ENCODE peak calls at places on chromosomes 12 and 14, in six cellular contexts. One of them, this sample, is unnamed. For H3K9me3, the result is how much of the 10 kb centered on the place peaks cover.

GRCh38 chr12:113203852-113204760 is 17.2 kb upstream of the TPCN1 start:
- DNase-seq in IMR-90: no peak
- DNase-seq in upper lobe of right lung: no peak
- DNase-seq in right lobe of liver: no peak
- DNase-seq in mucosa of descending colon: peak
- DNase-seq in heart left ventricle: no peak
- DNase-seq in this sample: peak

GRCh38 chr12:32125455-32126084 is 18.9 kb downstream of the BICD1 start:
- DNase-seq in IMR-90: peak
- DNase-seq in heart left ventricle: no peak
- DNase-seq in upper lobe of right lung: no peak
- DNase-seq in right lobe of liver: no peak
- DNase-seq in mucosa of descending colon: no peak
- DNase-seq in this sample: no peak

GRCh38 chr12:109597414-109597794 is 23.8 kb downstream of the MVK start:
- DNase-seq in right lobe of liver: no peak
- DNase-seq in IMR-90: no peak
- DNase-seq in upper lobe of right lung: no peak
- DNase-seq in mucosa of descending colon: no peak
- DNase-seq in heart left ventricle: no peak
- DNase-seq in this sample: no peak

GRCh38 chr12:120836119-120836684 is 68.0 kb downstream of the SPPL3 start:
- DNase-seq in mucosa of descending colon: no peak
- DNase-seq in IMR-90: no peak
- DNase-seq in right lobe of liver: no peak
- DNase-seq in upper lobe of right lung: no peak
- DNase-seq in heart left ventricle: no peak
- DNase-seq in this sample: no peak

GRCh38 chr12:129961111-129961510 is 57.3 kb upstream of the TMEM132D start:
- DNase-seq in mucosa of descending colon: no peak
- DNase-seq in right lobe of liver: no peak
- DNase-seq in IMR-90: no peak
- DNase-seq in heart left ventricle: no peak
- DNase-seq in upper lobe of right lung: no peak
- DNase-seq in this sample: no peak

GRCh38 chr12:5018677-5019076 is 25.0 kb upstream of the KCNA5 start:
- DNase-seq in mucosa of descending colon: no peak
- DNase-seq in IMR-90: no peak
- DNase-seq in heart left ventricle: no peak
- DNase-seq in right lobe of liver: no peak
- DNase-seq in upper lobe of right lung: no peak
- DNase-seq in this sample: no peak

GRCh38 chr14:32203928-32204357 is 874 bp upstream of the RNU6-8 start:
- DNase-seq in upper lobe of right lung: no peak
- DNase-seq in IMR-90: no peak
- DNase-seq in right lobe of liver: peak
- DNase-seq in heart left ventricle: peak
- DNase-seq in mucosa of descending colon: peak
- DNase-seq in this sample: no peak

GRCh38 chr12:54471793-54472192 is 1.6 kb downstream of the GTSF1 start:
- DNase-seq in upper lobe of right lung: no peak
- DNase-seq in heart left ventricle: no peak
- DNase-seq in IMR-90: no peak
- DNase-seq in mucosa of descending colon: no peak
- DNase-seq in right lobe of liver: no peak
- DNase-seq in this sample: no peak

GRCh38 chr14:32329146-32329545 is at the start of gene AKAP6:
- DNase-seq in IMR-90: no peak
- DNase-seq in mucosa of descending colon: no peak
- DNase-seq in upper lobe of right lung: no peak
- DNase-seq in heart left ventricle: no peak
- DNase-seq in right lobe of liver: no peak
- DNase-seq in this sample: no peak

GRCh38 chr14:65501328-65501727 is 88.8 kb downstream of the FUT8 start:
- DNase-seq in IMR-90: no peak
- DNase-seq in mucosa of descending colon: no peak
- DNase-seq in heart left ventricle: no peak
- DNase-seq in upper lobe of right lung: no peak
- DNase-seq in right lobe of liver: no peak
- DNase-seq in this sample: no peak

GRCh38 chr12:50085615-50085928 is 430 bp downstream of the SMARCD1 start:
- DNase-seq in mucosa of descending colon: no peak
- DNase-seq in IMR-90: no peak
- DNase-seq in heart left ventricle: no peak
- DNase-seq in right lobe of liver: no peak
- DNase-seq in upper lobe of right lung: no peak
- DNase-seq in this sample: no peak

DNA sequence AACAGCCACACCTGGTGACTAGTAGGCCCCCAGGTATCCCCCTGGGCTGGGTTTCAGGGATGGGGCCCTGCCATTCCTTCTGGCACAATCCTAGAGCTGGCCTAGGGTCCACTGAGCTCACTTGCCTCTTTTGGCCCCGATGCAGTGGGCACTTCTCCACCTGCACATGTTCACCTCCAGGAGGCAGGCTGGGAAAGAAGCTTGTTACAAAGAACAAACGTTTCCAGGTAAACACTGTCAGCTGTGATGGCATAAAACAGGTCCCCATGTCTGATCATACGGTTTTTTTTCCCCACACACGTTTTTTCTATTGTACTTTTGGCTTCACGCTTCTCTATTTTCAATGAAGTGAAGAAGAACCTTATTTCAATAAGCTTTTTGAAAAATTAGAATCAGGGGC is 15.8 kb upstream of the HVCN1 start:
- DNase-seq in heart left ventricle: no peak
- DNase-seq in IMR-90: no peak
- DNase-seq in mucosa of descending colon: no peak
- DNase-seq in right lobe of liver: no peak
- DNase-seq in upper lobe of right lung: no peak
- DNase-seq in this sample: no peak
- TF ChIP-seq CTCF in heart left ventricle: no peak
- TF ChIP-seq CTCF in IMR-90: no peak
- TF ChIP-seq CTCF in mucosa of descending colon: no peak
- TF ChIP-seq CTCF in right lobe of liver: peak
- TF ChIP-seq CTCF in upper lobe of right lung: no peak
- TF ChIP-seq CTCF in this sample: no peak

GRCh38 chr12:46256942-46257341 is 11.9 kb downstream of the SLC38A1 start:
- DNase-seq in right lobe of liver: no peak
- DNase-seq in upper lobe of right lung: no peak
- DNase-seq in IMR-90: no peak
- DNase-seq in heart left ventricle: no peak
- DNase-seq in mucosa of descending colon: no peak
- DNase-seq in this sample: no peak
- H3K9me3 ChIP-seq in right lobe of liver: under half
- H3K9me3 ChIP-seq in upper lobe of right lung: under half
- H3K9me3 ChIP-seq in IMR-90: under half
- H3K9me3 ChIP-seq in heart left ventricle: under half
- H3K9me3 ChIP-seq in mucosa of descending colon: under half
- H3K9me3 ChIP-seq in this sample: under half

DNA sequence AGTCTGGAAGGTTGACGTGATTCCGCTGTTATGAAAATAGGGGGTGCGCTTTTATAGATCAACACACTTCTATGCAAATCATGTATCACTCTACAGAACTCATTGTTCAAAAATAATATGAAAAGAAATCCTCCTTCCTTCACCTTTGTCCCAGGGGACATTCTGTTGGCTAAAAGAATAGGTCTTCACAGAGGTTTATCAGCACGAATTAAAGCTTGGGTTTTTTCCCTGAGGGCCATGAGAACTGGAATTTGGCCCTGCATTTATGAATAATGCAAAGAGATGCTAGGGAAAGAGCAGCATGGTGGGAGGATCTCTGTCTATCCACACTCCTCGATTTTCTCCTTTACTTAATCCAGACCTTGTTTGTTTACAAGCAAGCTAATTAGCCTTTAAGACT is 16.2 kb upstream of the CRADD start:
- DNase-seq in right lobe of liver: no peak
- DNase-seq in upper lobe of right lung: no peak
- DNase-seq in heart left ventricle: no peak
- DNase-seq in mucosa of descending colon: no peak
- DNase-seq in IMR-90: no peak
- DNase-seq in this sample: no peak
- TF ChIP-seq CTCF in right lobe of liver: no peak
- TF ChIP-seq CTCF in upper lobe of right lung: no peak
- TF ChIP-seq CTCF in heart left ventricle: no peak
- TF ChIP-seq CTCF in mucosa of descending colon: no peak
- TF ChIP-seq CTCF in IMR-90: no peak
- TF ChIP-seq CTCF in this sample: no peak

GRCh38 chr14:105938959-105939358 is 412.6 kb downstream of the TMEM121 start:
- DNase-seq in upper lobe of right lung: no peak
- DNase-seq in heart left ventricle: no peak
- DNase-seq in IMR-90: no peak
- DNase-seq in mucosa of descending colon: no peak
- DNase-seq in right lobe of liver: no peak
- DNase-seq in this sample: no peak
- H3K9me3 ChIP-seq in upper lobe of right lung: under half
- H3K9me3 ChIP-seq in heart left ventricle: under half
- H3K9me3 ChIP-seq in IMR-90: under half
- H3K9me3 ChIP-seq in mucosa of descending colon: under half
- H3K9me3 ChIP-seq in right lobe of liver: under half
- H3K9me3 ChIP-seq in this sample: under half

GRCh38 chr12:128583453-128583852 is 240.3 kb downstream of the SLC15A4 start:
- DNase-seq in upper lobe of right lung: no peak
- DNase-seq in IMR-90: no peak
- DNase-seq in heart left ventricle: no peak
- DNase-seq in right lobe of liver: no peak
- DNase-seq in mucosa of descending colon: no peak
- DNase-seq in this sample: no peak
- TF ChIP-seq CTCF in upper lobe of right lung: no peak
- TF ChIP-seq CTCF in IMR-90: no peak
- TF ChIP-seq CTCF in heart left ventricle: no peak
- TF ChIP-seq CTCF in right lobe of liver: no peak
- TF ChIP-seq CTCF in mucosa of descending colon: no peak
- TF ChIP-seq CTCF in this sample: no peak

DNA sequence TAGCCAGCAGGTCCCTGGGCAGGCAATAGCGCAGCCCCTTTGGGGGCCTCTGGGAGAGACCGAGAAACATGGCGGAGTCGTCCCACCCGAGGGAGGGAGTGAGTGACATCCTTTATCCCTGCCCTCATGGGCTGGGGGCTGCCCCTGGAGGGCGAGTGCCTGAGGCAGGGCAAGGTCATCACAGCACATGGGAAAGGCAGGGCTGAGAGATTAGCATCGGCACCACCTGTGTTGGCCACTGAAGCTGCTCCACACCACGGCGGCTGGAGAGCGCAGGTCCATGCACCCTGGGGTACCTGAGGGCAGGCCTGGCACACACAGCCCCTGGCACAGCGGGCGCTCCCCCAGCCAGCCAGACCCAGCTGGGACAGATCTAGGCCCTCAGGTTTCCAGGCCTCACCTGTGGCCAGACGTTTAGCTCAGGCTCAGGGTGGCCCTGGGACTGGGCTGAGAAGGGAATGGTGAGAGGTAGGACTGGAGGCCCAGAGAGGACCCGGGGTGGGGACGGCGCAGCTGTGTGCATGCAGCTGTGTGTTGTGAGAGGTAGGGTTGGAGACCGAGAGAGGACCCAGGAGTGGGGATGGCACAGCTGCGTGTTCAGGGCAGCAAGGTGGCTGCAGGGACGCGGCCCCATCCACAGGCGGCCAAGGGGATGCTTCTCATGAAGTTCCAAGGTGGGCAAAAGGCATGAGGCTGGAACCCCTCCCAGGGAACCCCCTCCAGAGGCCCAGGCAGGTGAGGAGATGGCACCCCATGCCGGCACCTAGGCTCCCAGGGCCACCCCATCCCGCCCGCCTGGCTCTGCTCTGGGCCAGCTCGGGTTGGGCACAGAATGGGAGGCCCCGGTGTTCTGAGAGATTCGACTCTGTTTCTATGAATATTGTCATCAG is 74.1 kb downstream of the KIF26A start:
- DNase-seq in heart left ventricle: no peak
- DNase-seq in upper lobe of right lung: no peak
- DNase-seq in right lobe of liver: no peak
- DNase-seq in mucosa of descending colon: peak
- DNase-seq in IMR-90: no peak
- DNase-seq in this sample: peak
- H3K9me3 ChIP-seq in heart left ventricle: under half
- H3K9me3 ChIP-seq in upper lobe of right lung: under half
- H3K9me3 ChIP-seq in right lobe of liver: under half
- H3K9me3 ChIP-seq in mucosa of descending colon: under half
- H3K9me3 ChIP-seq in IMR-90: under half
- H3K9me3 ChIP-seq in this sample: under half

GRCh38 chr12:16189849-16190248 is 87.6 kb downstream of the SLC15A5 start:
- DNase-seq in right lobe of liver: no peak
- DNase-seq in mucosa of descending colon: no peak
- DNase-seq in IMR-90: peak
- DNase-seq in upper lobe of right lung: no peak
- DNase-seq in heart left ventricle: no peak
- DNase-seq in this sample: no peak
- TF ChIP-seq CTCF in right lobe of liver: peak
- TF ChIP-seq CTCF in mucosa of descending colon: no peak
- TF ChIP-seq CTCF in IMR-90: peak
- TF ChIP-seq CTCF in upper lobe of right lung: peak
- TF ChIP-seq CTCF in heart left ventricle: no peak
- TF ChIP-seq CTCF in this sample: no peak

This sample was measured in lower lobe of right lung.